ENCODE peak calls at places on chromosomes 7 and 10, in four cellular contexts. P is HepG2, W is K562, O is GM12878. A is an unnamed sample.

GRCh38 chr10:66837990-66838389 is 87.8 kb upstream of the LRRTM3 start:
- DNase-seq in W (no peak), O (no peak), P (no peak), A (no peak)

GRCh38 chr10:104255244-104255981 is 721 bp downstream of the GSTO1 start:
- DNase-seq in P (peak), O (no peak), W (no peak), A (no peak)

GRCh38 chr10:8586504-8586903 is 532.0 kb downstream of the GATA3 start:
- DNase-seq in O (no peak), P (no peak), W (no peak), A (no peak)

GRCh38 chr7:23117841-23118240 is 12.3 kb downstream of the KLHL7 start:
- DNase-seq in P (no peak), W (no peak), O (no peak), A (no peak)

GRCh38 chr7:75817112-75817511 is 3.5 kb upstream of the CCL24 start:
- DNase-seq in P (no peak), O (no peak), W (no peak), A (no peak)

GRCh38 chr7:38185938-38186337 is 7.9 kb downstream of the STARD3NL start:
- DNase-seq in W (no peak), O (no peak), P (no peak), A (no peak)

GRCh38 chr7:94391716-94392390 is 2.8 kb upstream of the COL1A2 start:
- DNase-seq in W (no peak), P (no peak), O (no peak), A (peak)

GRCh38 chr10:74917481-74918077 is 91.2 kb downstream of the KAT6B start:
- DNase-seq in P (peak), O (no peak), W (no peak), A (no peak)

GRCh38 chr7:2820508-2820934 is 23.6 kb downstream of the GNA12 start:
- DNase-seq in W (no peak), O (no peak), P (peak), A (no peak)

GRCh38 chr10:90591629-90592028 is 266.2 kb downstream of the HTR7 start:
- DNase-seq in O (no peak), P (no peak), W (no peak), A (no peak)

GRCh38 chr7:119711104-119711503 is 561.9 kb upstream of the KCND2 start:
- DNase-seq in W (no peak), O (no peak), P (no peak), A (no peak)

GRCh38 chr7:48832303-48832845 is 92.0 kb upstream of the CDC14C start:
- DNase-seq in O (no peak), W (no peak), P (no peak), A (no peak)

GRCh38 chr7:48841750-48842149 is 82.6 kb upstream of the CDC14C start:
- DNase-seq in O (no peak), P (no peak), W (no peak), A (no peak)

GRCh38 chr7:48839108-48839507 is 85.2 kb upstream of the CDC14C start:
- DNase-seq in P (no peak), W (no peak), O (no peak), A (no peak)

GRCh38 chr7:48837266-48837665 is 87.1 kb upstream of the CDC14C start:
- DNase-seq in P (no peak), O (no peak), W (no peak), A (no peak)
- TF ChIP-seq CREM in P (no peak), O (no peak), W (no peak), A (no peak)

DNA sequence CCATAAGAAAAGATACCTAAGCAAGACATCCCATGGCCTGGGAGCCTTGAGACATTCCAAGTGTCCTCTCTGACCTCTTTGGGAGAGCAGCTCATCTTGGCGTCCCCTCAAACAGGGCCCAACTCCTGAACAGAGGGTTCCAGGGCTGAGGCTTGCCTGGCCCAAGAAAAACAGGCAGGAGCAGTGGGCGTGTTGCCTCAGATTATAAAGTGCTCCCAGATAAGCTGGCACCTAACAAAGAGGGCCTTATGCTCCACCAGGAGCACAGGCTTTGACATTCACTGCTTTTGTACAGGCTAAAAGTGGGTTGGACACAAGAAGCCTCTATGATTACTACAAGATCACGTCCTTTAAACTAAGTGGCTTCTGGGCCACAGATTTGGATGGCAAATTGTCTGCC is 193.1 kb downstream of the FGFR2 start:
- DNase-seq in O (no peak), P (no peak), W (no peak), A (no peak)
- TF ChIP-seq CREM in O (no peak), P (no peak), W (no peak), A (no peak)

DNA sequence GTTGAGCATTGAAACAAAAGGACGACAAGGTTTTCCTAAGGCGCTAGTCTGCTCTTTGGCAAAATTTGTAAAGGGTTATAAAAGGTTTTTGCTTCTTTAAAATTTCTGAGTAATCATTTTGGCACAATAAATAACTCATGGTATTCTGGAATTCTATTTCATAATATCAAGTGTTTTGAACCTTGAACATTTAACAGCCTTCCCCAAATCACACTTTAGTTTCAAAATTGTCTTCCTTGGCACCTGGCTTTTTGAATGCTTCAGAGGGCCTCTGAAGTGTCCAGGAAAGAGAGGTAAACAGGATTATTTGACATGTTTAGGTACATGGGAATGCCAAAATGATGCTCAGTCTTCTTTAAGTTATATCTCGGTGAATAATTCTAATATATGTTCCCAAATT is 220.8 kb downstream of the PHF14 start:
- DNase-seq in P (no peak), O (no peak), W (no peak), A (no peak)
- TF ChIP-seq CREM in P (no peak), O (no peak), W (no peak), A (no peak)

DNA sequence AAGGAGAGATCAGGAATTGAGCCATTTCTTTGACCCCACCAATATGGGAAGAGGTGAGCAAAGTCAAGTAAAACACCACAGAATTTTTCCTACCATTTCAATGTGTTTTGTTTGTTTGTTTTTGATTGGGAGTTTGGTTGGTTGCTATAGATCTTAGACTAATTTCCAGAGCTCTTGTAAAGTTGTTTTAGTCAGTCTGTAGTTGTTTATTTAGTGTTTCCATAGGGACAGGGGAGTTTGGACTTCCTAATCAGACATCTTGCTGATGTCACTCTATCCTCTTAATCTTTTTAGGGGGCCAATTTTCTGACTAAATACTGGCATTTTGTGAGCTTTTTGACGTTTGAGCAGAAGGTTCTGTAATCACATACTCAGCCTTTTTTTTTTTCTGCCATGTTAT is 266.9 kb downstream of the ABCA13 start:
- DNase-seq in O (no peak), W (no peak), P (no peak), A (no peak)
- TF ChIP-seq CREM in O (no peak), W (no peak), P (no peak), A (no peak)

GRCh38 chr7:116231543-116232401 is 21.4 kb downstream of the TES start:
- DNase-seq in O (no peak), W (peak), P (peak), A (no peak)
- TF ChIP-seq CREM in O (no peak), W (no peak), P (no peak), A (no peak)

GRCh38 chr10:80167471-80167870 is 34.9 kb downstream of the PLAC9 start:
- DNase-seq in P (no peak), W (no peak), O (no peak), A (no peak)

GRCh38 chr10:80168679-80169380 is 36.3 kb downstream of the PLAC9 start:
- DNase-seq in W (peak), P (no peak), O (no peak), A (peak)

GRCh38 chr10:80166581-80167470 is 34.3 kb downstream of the PLAC9 start:
- DNase-seq in W (no peak), O (no peak), P (no peak), A (no peak)

GRCh38 chr10:80170026-80170425 is 35.3 kb downstream of the ANXA11 start:
- DNase-seq in W (no peak), O (no peak), P (no peak), A (no peak)

DNA sequence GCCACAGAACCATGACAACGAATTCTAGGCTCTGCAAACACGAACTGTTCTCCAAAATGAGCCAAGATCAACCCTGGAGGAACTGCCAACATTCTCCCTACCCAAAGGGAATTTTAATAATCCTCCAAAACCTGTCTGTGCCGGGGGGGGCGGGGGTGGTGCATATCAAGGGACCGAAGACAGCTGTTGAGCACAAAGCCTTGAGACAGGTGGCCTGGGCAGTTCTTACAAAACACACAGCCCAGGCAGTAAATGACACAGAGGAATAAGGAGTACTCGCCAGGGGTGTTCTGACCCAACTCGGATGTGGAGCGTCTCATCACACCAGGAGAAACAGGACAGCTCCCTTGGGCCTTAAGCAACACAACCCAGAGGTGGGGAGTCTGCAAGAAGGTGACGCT is 35.6 kb downstream of the PLAC9 start:
- DNase-seq in P (no peak), O (no peak), W (no peak), A (no peak)
- TF ChIP-seq CREM in P (no peak), O (no peak), W (no peak), A (no peak)

GRCh38 chr7:97004931-97005763 is at the start of gene DLX6:
- DNase-seq in P (peak), W (no peak), O (no peak), A (peak)
- TF ChIP-seq CREM in P (no peak), W (peak), O (no peak), A (peak)

DNA sequence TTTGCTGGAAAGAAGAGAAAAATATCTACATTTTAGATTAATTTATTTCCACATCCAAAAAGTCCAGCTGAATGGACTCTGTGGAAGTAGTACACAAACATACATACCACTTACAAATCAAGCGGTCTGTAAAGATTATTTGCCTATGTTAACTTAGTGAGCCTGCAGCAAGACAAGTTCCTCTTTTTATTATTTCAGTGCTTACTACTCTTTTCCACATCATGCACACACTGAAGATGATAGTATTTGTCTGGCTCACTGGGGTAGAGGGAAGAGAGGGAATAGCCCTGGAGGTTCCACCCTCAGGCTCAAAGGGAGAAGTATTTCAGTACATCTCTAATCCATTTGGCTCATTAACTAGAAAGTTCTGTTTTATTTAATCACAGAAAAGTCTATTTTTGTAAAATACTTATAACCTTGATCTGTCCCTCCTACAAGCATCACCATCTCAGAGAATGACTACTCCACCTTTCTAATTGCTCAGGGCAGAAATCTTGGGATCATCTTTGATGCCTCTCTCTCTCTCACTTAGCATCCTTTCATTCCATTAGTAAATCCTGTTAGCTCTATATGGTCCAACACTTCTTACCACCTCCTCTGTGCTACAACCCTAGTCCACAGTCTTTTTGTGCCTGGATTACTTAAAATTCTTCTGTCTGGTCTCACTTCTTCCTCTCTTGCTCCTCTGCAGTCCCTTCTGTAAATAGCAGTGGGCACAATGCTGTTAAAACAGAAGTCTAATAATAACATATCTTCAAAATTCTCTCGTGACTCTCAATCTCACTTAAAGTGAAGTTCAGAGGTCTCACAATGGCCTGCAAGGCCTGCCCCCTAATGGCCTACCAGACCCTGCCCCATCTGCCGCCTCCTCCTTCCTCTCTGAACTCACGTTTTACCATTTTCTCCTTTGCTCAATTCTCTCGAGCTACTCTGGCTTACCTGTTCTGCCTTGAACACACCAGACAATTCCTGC is 64.3 kb upstream of the CCDC6 start:
- DNase-seq in O (no peak), P (no peak), W (no peak), A (peak)
- TF ChIP-seq CREM in O (no peak), P (no peak), W (no peak), A (no peak)

GRCh38 chr10:36493511-36493880 is 631.9 kb upstream of the ANKRD30A start:
- DNase-seq in P (no peak), O (no peak), W (no peak), A (no peak)
- TF ChIP-seq CREM in P (no peak), O (no peak), W (no peak), A (no peak)

DNA sequence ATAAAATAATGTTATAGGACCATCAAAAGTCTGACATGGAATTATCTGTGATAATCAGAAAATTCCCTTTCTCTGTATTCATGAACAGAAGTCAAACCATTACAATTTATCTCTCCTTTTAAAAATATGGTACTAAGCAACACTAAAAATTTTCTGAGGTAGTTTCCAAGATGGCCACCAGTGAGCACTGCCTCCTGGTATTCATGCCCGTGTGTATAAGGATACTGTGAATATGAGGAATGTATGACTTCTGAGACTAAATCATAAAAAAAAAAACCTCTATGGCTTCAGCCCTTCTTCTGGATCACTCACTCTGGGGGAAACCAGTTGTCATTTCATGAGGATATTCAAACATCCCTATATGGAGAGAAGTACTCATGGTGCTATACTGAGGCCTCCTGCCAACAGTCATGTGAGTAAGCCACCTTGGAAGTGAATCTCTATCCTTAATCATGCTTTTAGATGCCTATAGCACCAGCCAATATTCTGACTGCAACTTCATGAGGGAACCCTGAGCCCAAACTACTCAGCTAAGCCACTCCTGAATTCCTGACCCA is 41.1 kb downstream of the SIRT1 start:
- DNase-seq in O (no peak), P (no peak), W (no peak), A (no peak)
- TF ChIP-seq CREM in O (no peak), P (no peak), W (no peak), A (no peak)

A was measured in WTC11.